ENCODE peak calls at places on chromosomes 6 and 20, in five cellular contexts. G is H9; F is activated CD8-positive, alpha-beta memory T cell treated with anti-CD3 and anti-CD28 coated beads, Interleukin-2, amount 50 U/mL, for 4 hours; S is NCI-H526 treated with DMSO at 0.1 percent for 48 hours; J is NCI-H1436. L is an unnamed sample.

GRCh38 chr6:38350882-38351281 is 288.8 kb downstream of the BTBD9 start:
- DNase-seq in S (no peak), G (no peak), J (no peak), F (no peak), L (no peak)

GRCh38 chr6:70838907-70839285 is 118.0 kb downstream of the B3GAT2 start:
- DNase-seq in J (no peak), F (no peak), G (no peak), S (no peak), L (no peak)

GRCh38 chr6:33772114-33772830 is 16.7 kb downstream of the LEMD2 start:
- DNase-seq in G (no peak), J (no peak), F (no peak), S (no peak), L (no peak)

GRCh38 chr6:72624557-72625160 is 2.8 kb downstream of the KCNQ5 start:
- DNase-seq in J (no peak), S (peak), G (no peak), F (no peak), L (no peak)

GRCh38 chr6:51820555-51820954 is 266.9 kb downstream of the PKHD1 start:
- DNase-seq in J (no peak), G (no peak), F (no peak), S (no peak), L (no peak)

GRCh38 chr6:81241717-81242116 is 510.8 kb downstream of the TENT5A start:
- DNase-seq in F (no peak), S (peak), G (no peak), J (no peak), L (no peak)

GRCh38 chr6:10733151-10733715 is 10.4 kb downstream of the TMEM14C start:
- DNase-seq in G (no peak), J (no peak), S (no peak), F (no peak), L (no peak)

GRCh38 chr6:105642708-105643107 is 239.8 kb upstream of the PREP start:
- DNase-seq in J (peak), G (no peak), F (no peak), S (no peak), L (no peak)

GRCh38 chr6:148747493-148748160 is 797 bp downstream of the UST start:
- DNase-seq in F (peak), G (peak), J (no peak), S (no peak), L (peak)

GRCh38 chr6:48240287-48240686 is 129.3 kb upstream of the PTCHD4 start:
- DNase-seq in J (no peak), F (no peak), S (no peak), G (no peak), L (no peak)

GRCh38 chr6:3438190-3439167 is 18.4 kb downstream of the SLC22A23 start:
- DNase-seq in G (no peak), F (no peak), S (peak), J (peak), L (no peak)

GRCh38 chr20:58475466-58475865 is 39.7 kb downstream of the APCDD1L start:
- DNase-seq in S (no peak), J (no peak), F (no peak), G (no peak), L (no peak)